ENCODE peak calls at places on chromosomes 12 and 14, in nine cellular contexts. S is neural progenitor cell, K is MM.1S, X is SK-N-SH, R is hepatocyte, A is GM23338, T is HCT116, J is OCI-LY7, H is GM23248. G is an unnamed sample. For H3K36me3, the result is how much of the 10 kb centered on the place peaks cover.

GRCh38 chr12:31572900-31573299 is 18.0 kb downstream of the DENND5B start:
- DNase-seq in S (peak), K (no peak), X (no peak), R (no peak), A (no peak), T (no peak), J (no peak), H (no peak), G (no peak)

GRCh38 chr12:111447571-111448265 is 42.0 kb downstream of the SH2B3 start:
- DNase-seq in S (no peak), K (no peak), X (no peak), R (no peak), A (no peak), T (no peak), J (no peak), H (no peak), G (no peak)

GRCh38 chr12:123269395-123269892 is 2.2 kb downstream of the CDK2AP1 start:
- DNase-seq in S (peak), K (no peak), X (peak), R (peak), A (peak), T (no peak), J (peak), H (peak), G (no peak)

GRCh38 chr12:105024926-105025325 is 38.8 kb downstream of the NOPCHAP1 start:
- DNase-seq in S (no peak), K (no peak), X (no peak), R (no peak), A (no peak), T (no peak), J (no peak), H (no peak), G (no peak)

GRCh38 chr12:56590237-56590830 is 39.8 kb downstream of the BAZ2A start:
- DNase-seq in S (peak), K (peak), X (peak), R (peak), A (peak), T (no peak), J (peak), H (peak), G (peak)

GRCh38 chr12:99389751-99390150 is 257.8 kb upstream of the GARIN6 start:
- DNase-seq in S (no peak), K (no peak), X (no peak), R (no peak), A (no peak), T (no peak), J (no peak), H (no peak), G (no peak)

GRCh38 chr12:118237908-118238307 is 102.0 kb downstream of the PEBP1 start:
- DNase-seq in S (no peak), K (no peak), X (no peak), R (peak), A (no peak), T (peak), J (no peak), H (peak), G (peak)

GRCh38 chr14:24903337-24903736 is 146.6 kb downstream of the STXBP6 start:
- DNase-seq in S (no peak), K (no peak), X (no peak), R (no peak), A (no peak), T (no peak), J (no peak), H (peak), G (peak)

GRCh38 chr12:30622509-30622908 is 73.2 kb downstream of the IPO8 start:
- DNase-seq in S (no peak), K (no peak), X (no peak), R (no peak), A (no peak), T (no peak), J (no peak), H (peak), G (peak)

GRCh38 chr12:57772429-57773322 is at the start of gene EEF1AKMT3:
- DNase-seq in S (peak), K (peak), X (peak), R (peak), A (peak), T (no peak), J (no peak), H (peak), G (peak)

GRCh38 chr14:95255487-95255886 is 64.2 kb downstream of the CLMN start:
- DNase-seq in S (peak), K (peak), X (no peak), R (peak), A (peak), T (peak), J (peak), H (no peak), G (no peak)

GRCh38 chr12:100229036-100229635 is 28.5 kb downstream of the ACTR6 start:
- DNase-seq in S (no peak), K (no peak), X (no peak), R (peak), A (peak), T (peak), J (peak), H (peak), G (peak)

DNA sequence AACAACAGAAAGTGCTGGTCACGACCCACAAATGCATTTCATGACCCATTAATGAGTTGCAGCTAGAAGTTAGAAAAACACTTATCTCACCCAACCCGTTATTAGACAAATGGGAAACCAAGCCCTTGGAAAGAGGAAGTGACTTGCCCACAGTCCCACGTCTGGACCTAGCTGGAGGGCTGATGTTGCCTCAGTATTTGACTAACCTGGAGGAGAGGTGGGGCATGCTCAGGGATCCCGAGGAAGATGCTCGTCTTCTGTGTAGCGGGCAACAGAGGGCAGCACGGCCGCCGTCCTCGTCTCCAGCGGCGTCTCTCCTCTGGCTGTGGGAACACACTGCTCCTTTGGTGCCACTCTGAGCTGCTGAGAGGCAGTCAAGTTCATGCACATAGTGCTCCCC is 12.7 kb downstream of the CCND2 start:
- DNase-seq in S (no peak), K (no peak), X (no peak), R (peak), A (no peak), T (no peak), J (no peak), H (no peak), G (no peak)
- H3K36me3 ChIP-seq in S (under half), K (under half), X (under half), R (under half), A (half or more), T (under half), J (under half), H (under half), G (under half)

GRCh38 chr14:37129047-37129446 is 43.4 kb downstream of the SLC25A21 start:
- DNase-seq in S (no peak), K (no peak), X (no peak), R (no peak), A (no peak), T (no peak), J (no peak), H (no peak), G (peak)
- TF ChIP-seq EZH2phosphoT487 in S (no peak), K (no peak), X (no peak), R (no peak), A (no peak), T (no peak), J (no peak), H (no peak), G (no peak)

GRCh38 chr12:75488553-75488952 is 8.0 kb downstream of the GLIPR1 start:
- DNase-seq in S (peak), K (peak), X (peak), R (peak), A (peak), T (no peak), J (peak), H (peak), G (peak)
- H3K36me3 ChIP-seq in S (under half), K (under half), X (half or more), R (under half), A (under half), T (under half), J (under half), H (under half), G (under half)

DNA sequence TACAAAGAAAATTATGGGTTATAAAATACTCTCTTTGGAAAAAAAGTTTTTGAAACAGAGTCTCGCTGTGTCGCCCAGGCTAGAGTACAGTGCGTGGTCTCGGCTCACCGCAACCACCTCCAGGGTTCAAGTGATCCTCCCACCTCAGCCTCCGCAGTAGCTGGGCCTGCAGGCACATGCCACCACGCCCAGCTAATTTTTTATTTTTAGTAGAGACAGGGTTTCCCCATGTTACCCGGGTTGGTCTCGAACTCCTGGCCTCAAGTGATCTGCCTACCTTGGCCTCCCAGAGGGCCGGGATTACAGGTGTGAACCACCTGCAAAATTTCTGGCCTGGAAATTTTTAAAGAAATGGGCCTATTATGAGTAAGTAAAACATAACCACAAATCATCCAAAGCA is 3.8 kb downstream of the USP15 start:
- DNase-seq in S (no peak), K (no peak), X (no peak), R (no peak), A (no peak), T (no peak), J (no peak), H (no peak), G (no peak)
- TF ChIP-seq EZH2phosphoT487 in S (no peak), K (no peak), X (no peak), R (no peak), A (no peak), T (no peak), J (no peak), H (no peak), G (no peak)

GRCh38 chr12:113991224-113992044 is 25.3 kb upstream of the RBM19 start:
- DNase-seq in S (no peak), K (no peak), X (no peak), R (no peak), A (no peak), T (no peak), J (no peak), H (no peak), G (no peak)

GRCh38 chr12:113987261-113988063 is 21.3 kb upstream of the RBM19 start:
- DNase-seq in S (no peak), K (no peak), X (no peak), R (peak), A (no peak), T (no peak), J (no peak), H (no peak), G (no peak)

GRCh38 chr12:113990548-113991223 is 24.6 kb upstream of the RBM19 start:
- DNase-seq in S (no peak), K (no peak), X (peak), R (peak), A (no peak), T (no peak), J (no peak), H (no peak), G (no peak)

GRCh38 chr12:113988976-113989375 is 22.9 kb upstream of the RBM19 start:
- DNase-seq in S (no peak), K (no peak), X (no peak), R (no peak), A (no peak), T (no peak), J (no peak), H (no peak), G (no peak)

DNA sequence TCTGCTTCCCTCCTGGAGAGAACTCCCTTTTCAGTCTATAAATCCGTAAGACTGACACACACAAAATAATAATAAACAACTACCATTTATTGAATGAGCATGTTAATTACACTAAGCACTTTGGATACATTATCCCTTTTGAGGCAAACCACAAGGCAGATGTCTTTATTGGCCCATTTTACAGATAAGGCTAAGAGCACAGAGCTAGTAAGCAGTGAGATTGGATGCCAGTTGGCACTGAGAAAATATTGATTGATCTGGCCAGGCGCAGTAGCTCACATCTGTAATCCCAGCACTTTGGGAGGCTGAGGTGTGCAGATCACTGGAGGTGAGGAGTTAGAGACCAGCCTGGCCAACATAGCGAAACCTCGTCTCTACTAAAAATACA is 21.9 kb upstream of the RBM19 start:
- DNase-seq in S (no peak), K (no peak), X (no peak), R (no peak), A (no peak), T (no peak), J (no peak), H (no peak), G (no peak)
- H3K36me3 ChIP-seq in S (under half), K (under half), X (under half), R (under half), A (under half), T (under half), J (under half), H (under half), G (under half)

DNA sequence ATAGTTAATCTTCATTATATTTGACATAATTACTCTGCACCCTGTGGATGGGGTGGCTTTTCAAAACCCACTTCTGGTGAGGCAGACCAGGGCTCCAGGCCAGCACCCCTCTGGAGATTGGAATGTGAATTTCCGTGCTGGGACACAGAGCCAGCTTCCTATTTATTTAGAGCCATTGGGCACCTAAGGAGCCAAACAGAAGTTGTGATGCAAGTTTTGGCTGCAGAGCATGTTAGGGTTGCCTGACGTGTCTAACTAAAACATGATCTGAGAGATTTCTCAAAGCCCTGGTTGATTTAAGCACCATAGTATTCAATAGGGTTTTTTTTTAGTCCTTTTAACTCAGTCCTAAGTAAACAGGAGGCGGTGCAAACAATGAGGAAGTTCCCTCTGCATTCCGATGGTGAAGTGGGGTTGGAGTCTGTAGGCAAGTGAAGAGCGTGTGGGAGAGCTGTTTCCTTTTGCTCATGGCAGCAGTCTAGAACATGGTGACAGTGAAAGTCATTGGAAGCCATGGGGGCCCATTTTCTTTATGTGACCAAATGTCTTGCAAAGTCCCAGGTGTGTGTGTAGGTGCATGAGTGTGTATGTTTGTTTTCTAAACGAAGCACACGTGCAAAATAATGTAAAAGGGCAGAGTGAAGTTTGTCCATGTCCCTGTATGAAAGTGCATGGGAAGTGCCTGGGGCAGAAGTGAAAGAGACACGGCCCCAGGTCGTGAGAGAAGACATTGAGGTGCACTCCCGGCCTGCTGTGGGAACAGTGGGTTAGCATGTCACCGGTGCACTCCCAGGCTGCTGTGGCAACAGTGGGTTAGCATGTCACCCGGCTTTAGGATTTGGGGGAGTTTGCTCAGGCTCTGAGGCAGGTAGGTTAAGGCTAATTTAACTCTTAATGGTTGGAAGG is 117.7 kb downstream of the PRKCH start:
- DNase-seq in S (peak), K (no peak), X (no peak), R (peak), A (peak), T (no peak), J (no peak), H (peak), G (peak)
- TF ChIP-seq EZH2phosphoT487 in S (no peak), K (no peak), X (no peak), R (no peak), A (no peak), T (no peak), J (no peak), H (no peak), G (no peak)

GRCh38 chr12:50241178-50241577 is 42.1 kb downstream of the LIMA1 start:
- DNase-seq in S (no peak), K (no peak), X (no peak), R (no peak), A (no peak), T (no peak), J (no peak), H (peak), G (peak)

GRCh38 chr12:50240792-50241114 is 42.6 kb downstream of the LIMA1 start:
- DNase-seq in S (no peak), K (no peak), X (no peak), R (no peak), A (no peak), T (no peak), J (no peak), H (peak), G (no peak)

GRCh38 chr12:50242751-50243191 is 40.5 kb downstream of the LIMA1 start:
- DNase-seq in S (no peak), K (no peak), X (no peak), R (no peak), A (no peak), T (no peak), J (no peak), H (peak), G (peak)

GRCh38 chr12:50239355-50239891 is 43.9 kb downstream of the LIMA1 start:
- DNase-seq in S (no peak), K (no peak), X (no peak), R (no peak), A (no peak), T (no peak), J (no peak), H (no peak), G (no peak)

DNA sequence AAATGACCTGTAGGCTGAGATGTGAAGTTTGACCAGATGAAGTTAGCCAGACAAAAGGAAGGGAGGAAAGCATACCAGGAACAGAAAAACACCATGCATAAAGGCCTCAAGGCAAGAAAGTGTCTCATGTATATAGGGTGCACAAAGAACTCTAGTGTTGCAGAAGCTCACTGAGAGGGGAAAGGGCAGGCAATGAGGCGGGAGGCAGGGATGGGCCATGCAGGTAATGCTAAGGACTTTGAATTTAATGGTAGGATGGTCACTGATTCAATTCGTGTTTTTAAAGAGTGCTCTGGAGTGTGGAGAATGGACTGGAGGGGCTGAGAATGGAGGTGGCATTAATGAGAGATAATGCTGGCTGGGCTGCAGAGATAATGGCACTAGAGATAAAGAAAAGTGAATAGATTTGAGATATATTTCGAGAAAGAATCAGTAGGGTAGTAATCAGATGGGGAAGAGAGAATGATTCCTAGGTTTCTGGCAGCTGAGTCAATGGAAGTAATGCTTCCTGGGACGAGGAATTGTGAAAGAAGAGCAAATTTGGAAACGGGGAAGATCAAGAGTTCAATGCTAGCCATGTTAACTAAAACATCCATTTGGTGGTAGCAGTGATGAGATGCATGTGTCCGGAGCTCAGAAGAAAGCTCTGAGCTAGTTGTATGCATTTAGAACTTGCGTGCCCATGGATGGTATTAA is 43.1 kb downstream of the LIMA1 start:
- DNase-seq in S (no peak), K (no peak), X (no peak), R (no peak), A (no peak), T (no peak), J (no peak), H (no peak), G (no peak)
- H3K36me3 ChIP-seq in S (under half), K (under half), X (under half), R (under half), A (under half), T (under half), J (under half), H (under half), G (under half)

DNA sequence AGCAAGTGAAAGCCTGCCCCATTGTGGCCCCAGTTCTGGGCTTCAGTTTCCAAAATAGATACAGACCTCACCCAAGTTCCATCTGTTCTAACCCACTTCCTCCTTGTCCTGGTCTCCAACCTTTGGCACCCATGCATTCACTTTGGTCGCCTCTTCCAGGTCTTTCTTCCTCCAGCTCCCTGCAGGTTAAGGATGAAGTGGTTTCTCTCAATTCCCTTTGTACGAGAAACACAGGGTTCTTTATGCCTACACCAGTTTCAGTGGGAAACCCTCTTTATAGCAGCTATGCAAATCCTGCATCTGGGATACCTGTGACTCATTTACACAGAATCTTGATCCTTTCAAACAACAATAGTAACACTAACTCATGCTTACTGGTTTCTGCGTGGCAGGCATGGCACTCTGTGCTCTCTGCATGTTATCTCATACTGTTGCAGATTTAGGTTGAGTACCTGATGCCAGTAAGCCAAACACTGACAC is 110.6 kb upstream of the AMIGO2 start:
- DNase-seq in S (no peak), K (no peak), X (no peak), R (no peak), A (no peak), T (no peak), J (no peak), H (peak), G (peak)
- TF ChIP-seq EZH2phosphoT487 in S (no peak), K (no peak), X (no peak), R (no peak), A (no peak), T (no peak), J (no peak), H (no peak), G (no peak)

GRCh38 chr12:65885312-65885711 is 61.0 kb downstream of the HMGA2 start:
- DNase-seq in S (no peak), K (no peak), X (no peak), R (no peak), A (no peak), T (no peak), J (no peak), H (peak), G (no peak)
- H3K36me3 ChIP-seq in S (under half), K (under half), X (under half), R (under half), A (under half), T (under half), J (under half), H (under half), G (half or more)